ENCODE peak calls at places on chromosome 3, in nine cellular contexts. N, Z, R, F, E, B, P, K and U are unnamed samples.

GRCh38 chr3:42012935-42013651 is 51.2 kb upstream of the ULK4 start:
- DNase-seq in K (peak), Z (peak), F (peak), E (peak), R (peak), N (peak), B (peak), P (peak), U (peak)

GRCh38 chr3:129651316-129652202 is 45.1 kb upstream of the PLXND1 start:
- DNase-seq in P (no peak), B (no peak), Z (no peak), F (peak), K (no peak), R (no peak), E (no peak), N (peak), U (peak)

GRCh38 chr3:51137715-51138114 is 247.4 kb upstream of the MANF start:
- DNase-seq in P (no peak), E (no peak), B (no peak), R (no peak), Z (no peak), F (no peak), N (no peak), K (no peak), U (no peak)

GRCh38 chr3:127690823-127691452 is 18.2 kb downstream of the ABTB1 start:
- DNase-seq in R (no peak), E (peak), F (peak), N (peak), P (peak), B (no peak), Z (no peak), K (no peak), U (peak)

GRCh38 chr3:169911272-169911671 is at the start of gene SAMD7:
- DNase-seq in R (no peak), Z (no peak), E (no peak), B (no peak), F (no peak), N (no peak), K (no peak), P (no peak), U (no peak)

GRCh38 chr3:193510154-193510553 is 44.5 kb downstream of the ATP13A4 start:
- DNase-seq in R (no peak), B (no peak), N (no peak), E (no peak), K (no peak), Z (no peak), P (no peak), F (no peak), U (no peak)

GRCh38 chr3:107421170-107421792 is 44.0 kb downstream of the CCDC54 start:
- DNase-seq in B (no peak), R (no peak), P (peak), N (peak), F (peak), Z (no peak), K (no peak), E (peak), U (peak)

GRCh38 chr3:176431073-176431472 is 766.2 kb downstream of the TBL1XR1 start:
- DNase-seq in R (no peak), P (no peak), F (no peak), K (no peak), B (no peak), E (no peak), N (no peak), Z (no peak), U (no peak)

GRCh38 chr3:52017467-52018065 is 21.9 kb upstream of the RPL29 start:
- DNase-seq in Z (no peak), R (no peak), N (no peak), P (no peak), B (no peak), K (no peak), F (no peak), E (no peak), U (no peak)

GRCh38 chr3:171092467-171092911 is 66.0 kb upstream of the SLC2A2 start:
- DNase-seq in K (no peak), N (no peak), E (no peak), R (no peak), Z (no peak), B (no peak), F (peak), P (no peak), U (no peak)

GRCh38 chr3:66489577-66489976 is 11.2 kb downstream of the LRIG1 start:
- DNase-seq in N (no peak), K (no peak), P (no peak), E (no peak), F (no peak), B (no peak), Z (no peak), R (no peak), U (no peak)

GRCh38 chr3:68129065-68129464 is 474.7 kb upstream of the SUCLG2 start:
- DNase-seq in E (no peak), B (no peak), F (no peak), P (no peak), R (no peak), K (no peak), N (no peak), Z (no peak), U (no peak)

GRCh38 chr3:193946945-193947344 is 189.0 kb upstream of the HES1 start:
- DNase-seq in E (no peak), Z (no peak), B (no peak), P (no peak), R (no peak), N (no peak), F (no peak), K (no peak), U (no peak)

GRCh38 chr3:194931366-194931765 is 245.7 kb downstream of the FAM43A start:
- DNase-seq in P (no peak), N (no peak), B (no peak), F (no peak), Z (no peak), E (no peak), K (no peak), R (no peak), U (no peak)

GRCh38 chr3:100264242-100264641 is 3.5 kb downstream of the TBC1D23 start:
- DNase-seq in R (no peak), B (no peak), E (no peak), P (no peak), F (no peak), N (no peak), Z (no peak), K (no peak), U (no peak)

GRCh38 chr3:108818404-108818803 is 4.2 kb upstream of the TRAT1 start:
- DNase-seq in Z (no peak), K (no peak), E (peak), N (peak), R (peak), B (no peak), F (no peak), P (peak), U (peak)

GRCh38 chr3:40109641-40110490 is 199.6 kb upstream of the EIF1B start:
- DNase-seq in B (no peak), P (peak), E (no peak), F (no peak), K (no peak), Z (no peak), R (no peak), N (no peak), U (no peak)

GRCh38 chr3:131541288-131541687 is 38.5 kb upstream of the MRPL3 start:
- DNase-seq in K (no peak), Z (no peak), E (no peak), F (no peak), B (no peak), R (no peak), P (no peak), N (no peak), U (no peak)

GRCh38 chr3:178036745-178037144 is 499.5 kb upstream of the KCNMB2 start:
- DNase-seq in F (no peak), R (no peak), P (no peak), E (no peak), Z (no peak), N (no peak), B (no peak), K (no peak), U (no peak)

GRCh38 chr3:77467702-77468407 is 428.0 kb downstream of the ROBO2 start:
- DNase-seq in Z (no peak), E (peak), N (no peak), P (peak), B (peak), R (no peak), K (peak), F (no peak), U (no peak)

GRCh38 chr3:52236424-52236886 is 2.5 kb downstream of the TWF2 start:
- DNase-seq in N (no peak), F (no peak), K (peak), B (no peak), E (no peak), P (no peak), R (no peak), Z (no peak), U (no peak)

GRCh38 chr3:126179825-126180476 is 435 bp downstream of the ALDH1L1 start:
- DNase-seq in F (peak), N (no peak), P (peak), B (peak), E (peak), Z (no peak), K (no peak), R (no peak), U (no peak)

GRCh38 chr3:69160525-69160924 is 38.1 kb upstream of the LMOD3 start:
- DNase-seq in K (no peak), B (no peak), R (no peak), E (no peak), Z (no peak), F (no peak), N (no peak), P (no peak), U (no peak)

GRCh38 chr3:23161896-23162570 is 41.1 kb upstream of the UBE2E2 start:
- DNase-seq in R (no peak), P (no peak), F (peak), K (no peak), B (no peak), Z (no peak), E (no peak), N (no peak), U (no peak)

GRCh38 chr3:100499651-100500050 is 7.2 kb downstream of the TMEM45A start:
- DNase-seq in F (no peak), K (no peak), P (no peak), N (no peak), B (no peak), E (no peak), Z (no peak), R (no peak), U (no peak)

GRCh38 chr3:101070260-101071121 is 77.3 kb upstream of the ABI3BP start:
- DNase-seq in R (peak), P (peak), B (peak), N (peak), F (no peak), Z (no peak), E (peak), K (peak), U (peak)

GRCh38 chr3:174232658-174233429 is 626.3 kb upstream of the NAALADL2 start:
- DNase-seq in B (no peak), F (no peak), P (no peak), Z (no peak), E (no peak), R (no peak), K (no peak), N (no peak), U (no peak)

GRCh38 chr3:164465172-164465571 is 613.1 kb downstream of the SI start:
- DNase-seq in R (no peak), F (no peak), E (no peak), Z (no peak), P (no peak), K (no peak), N (peak), B (no peak), U (no peak)

GRCh38 chr3:106380232-106380631 is 511.4 kb upstream of the CBLB start:
- DNase-seq in P (no peak), Z (no peak), N (no peak), B (no peak), F (no peak), R (no peak), K (no peak), E (no peak), U (no peak)

GRCh38 chr3:173932624-173933023 is 535.1 kb downstream of the NLGN1 start:
- DNase-seq in F (peak), Z (no peak), N (no peak), K (no peak), E (no peak), P (no peak), R (no peak), B (no peak), U (no peak)

GRCh38 chr3:30141178-30141581 is 465.2 kb upstream of the TGFBR2 start:
- DNase-seq in Z (no peak), K (no peak), B (no peak), R (no peak), N (no peak), P (no peak), F (no peak), E (no peak), U (no peak)

GRCh38 chr3:60017631-60018030 is 967.8 kb upstream of the CFAP20DC start:
- DNase-seq in N (no peak), K (no peak), E (no peak), B (no peak), P (no peak), F (peak), R (peak), Z (no peak), U (no peak)

GRCh38 chr3:156341831-156342416 is 213.0 kb downstream of the SSR3 start:
- DNase-seq in P (no peak), Z (no peak), R (no peak), K (no peak), F (no peak), E (no peak), B (no peak), N (no peak), U (no peak)
- TF ChIP-seq CTCF in P (no peak), Z (no peak), R (no peak), K (no peak), F (no peak), E (no peak), B (no peak), N (no peak), U (no peak)

DNA sequence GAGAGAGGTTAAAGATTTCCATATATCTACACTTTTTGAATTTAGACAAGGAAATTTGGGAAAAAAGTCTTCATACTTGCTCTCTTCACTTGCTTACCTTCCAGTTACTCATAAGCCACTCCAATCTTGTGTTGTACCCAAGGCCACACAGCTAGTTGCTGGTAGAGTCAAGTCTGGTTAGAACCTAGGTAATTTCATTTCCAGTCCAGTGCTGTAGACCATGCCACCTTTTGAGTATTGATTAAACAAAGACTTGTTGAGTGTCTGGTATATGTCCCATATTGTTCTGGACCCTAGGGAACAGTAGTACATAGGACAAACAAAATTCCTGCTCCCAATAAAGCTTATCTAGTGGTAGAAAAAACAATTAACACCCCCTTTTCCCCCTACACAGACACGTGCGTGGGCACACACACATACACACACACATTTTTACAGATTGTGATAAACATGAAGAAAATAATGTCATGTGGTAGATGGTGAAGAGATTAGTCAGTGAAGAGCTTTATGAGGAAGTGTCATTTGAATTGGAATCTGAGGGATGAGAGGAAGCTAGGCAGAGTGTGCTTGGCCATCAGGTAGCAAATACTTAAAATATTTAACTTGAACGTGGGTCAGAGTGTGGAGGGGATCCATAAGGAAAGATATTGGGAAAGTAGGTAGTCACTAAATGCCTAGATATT is 2.1 kb downstream of the CMC1 start:
- DNase-seq in K (no peak), B (no peak), R (no peak), N (no peak), Z (no peak), E (no peak), P (no peak), F (no peak), U (no peak)
- H3K27ac ChIP-seq in K (no peak), B (no peak), R (no peak), N (no peak), Z (no peak), E (no peak), P (no peak), F (no peak), U (no peak)

DNA sequence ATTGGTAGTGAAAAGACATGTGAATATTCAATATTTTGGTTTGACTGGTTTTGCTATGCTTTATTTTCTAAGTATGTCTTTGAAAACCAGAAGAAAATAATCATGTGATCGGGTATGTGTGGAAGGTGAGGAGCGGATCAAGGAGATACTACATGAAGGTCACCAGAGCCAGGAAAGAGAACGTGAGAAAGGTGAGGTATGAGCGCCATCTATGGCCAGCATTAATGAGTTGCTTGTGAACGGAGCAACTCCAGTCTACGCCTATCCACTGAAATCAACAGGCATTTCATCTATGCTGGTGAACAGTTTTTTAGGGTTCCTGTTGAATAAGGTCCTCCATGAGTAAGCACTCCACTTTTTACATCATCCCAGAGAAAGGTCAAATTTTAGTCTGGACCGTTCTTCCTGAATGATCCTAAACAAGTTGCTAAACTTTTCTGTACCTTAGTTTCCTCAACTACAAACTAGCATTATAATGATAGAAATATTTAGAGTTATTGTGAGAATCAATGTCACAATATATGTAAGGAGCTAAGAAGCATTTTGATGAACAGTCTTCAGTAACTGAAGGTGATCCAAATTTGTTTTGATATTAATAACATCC is 1435.2 kb upstream of the CADM2 start:
- DNase-seq in E (peak), Z (no peak), N (peak), K (no peak), R (no peak), F (peak), B (no peak), P (peak), U (peak)
- TF ChIP-seq CTCF in E (peak), Z (no peak), N (peak), K (peak), R (no peak), F (no peak), B (no peak), P (peak), U (peak)

DNA sequence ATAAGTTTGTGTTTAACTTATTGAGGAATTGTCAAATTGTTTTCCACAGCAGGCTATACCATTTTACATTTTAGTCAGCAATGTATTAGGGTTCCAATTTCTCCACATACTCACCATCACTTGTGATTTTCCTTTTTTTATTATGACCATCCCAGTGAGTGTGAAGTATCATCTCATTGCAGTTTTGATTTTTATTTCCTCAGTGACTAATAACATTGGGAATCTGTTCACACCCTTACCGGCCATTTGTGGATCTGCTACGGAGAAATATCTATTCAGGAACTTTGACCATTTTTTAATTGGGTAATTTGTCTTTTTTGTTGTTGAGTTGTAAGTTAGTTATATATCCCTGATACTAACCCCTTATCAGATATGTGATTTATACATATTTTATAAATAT is 54.8 kb upstream of the LMCD1 start:
- DNase-seq in P (no peak), B (no peak), Z (no peak), N (peak), R (no peak), K (no peak), E (no peak), F (no peak), U (no peak)
- H3K27ac ChIP-seq in P (no peak), B (no peak), Z (no peak), N (peak), R (no peak), K (no peak), E (no peak), F (no peak), U (no peak)

GRCh38 chr3:188234172-188234571 is 80.2 kb downstream of the LPP start:
- DNase-seq in N (no peak), R (no peak), B (no peak), K (no peak), E (no peak), F (no peak), Z (no peak), P (no peak), U (no peak)
- TF ChIP-seq CTCF in N (no peak), R (no peak), B (no peak), K (no peak), E (no peak), F (no peak), Z (no peak), P (no peak), U (no peak)

DNA sequence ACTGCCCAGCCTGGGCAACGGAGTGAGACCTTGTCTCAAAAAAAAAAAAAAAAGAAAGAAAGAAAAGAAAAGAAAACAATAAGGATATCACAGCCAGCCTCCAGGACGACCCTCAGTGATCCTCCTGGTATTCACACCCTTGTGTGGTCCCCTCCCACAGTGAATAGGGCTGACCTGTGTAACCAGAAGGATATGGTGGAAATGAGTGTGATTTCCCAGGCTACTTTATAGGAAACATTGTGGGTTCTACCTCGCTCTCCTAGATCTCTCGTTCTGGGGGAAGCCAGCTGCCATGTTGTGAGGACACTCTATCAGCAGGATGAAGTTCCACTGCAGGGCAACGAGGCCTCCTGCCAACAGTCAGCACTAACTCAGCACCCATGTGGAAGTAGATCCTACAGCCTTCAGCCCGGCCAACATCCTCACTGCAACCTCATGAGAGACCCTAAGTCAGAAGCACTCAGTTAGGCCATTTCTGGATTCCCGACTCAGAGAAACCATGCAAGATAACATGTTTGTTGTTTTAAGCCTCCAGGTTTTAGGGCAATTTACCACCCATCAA is 11.1 kb downstream of the RFTN1 start:
- DNase-seq in N (no peak), K (no peak), R (no peak), P (no peak), B (no peak), F (no peak), E (no peak), Z (no peak), U (no peak)
- H3K27ac ChIP-seq in N (no peak), K (no peak), R (no peak), P (no peak), B (no peak), F (no peak), E (no peak), Z (no peak), U (no peak)

GRCh38 chr3:141278196-141279073 is 46.8 kb downstream of the PXYLP1 start:
- DNase-seq in N (no peak), R (no peak), P (no peak), B (peak), F (peak), K (no peak), E (peak), Z (no peak), U (no peak)

GRCh38 chr3:141280086-141280485 is 48.5 kb downstream of the PXYLP1 start:
- DNase-seq in F (no peak), N (no peak), B (no peak), K (no peak), Z (no peak), P (no peak), E (no peak), R (no peak), U (no peak)

GRCh38 chr3:141280690-141281089 is 49.1 kb downstream of the PXYLP1 start:
- DNase-seq in P (no peak), F (no peak), R (no peak), E (no peak), Z (no peak), K (peak), N (no peak), B (no peak), U (no peak)

GRCh38 chr3:141277451-141277850 is 45.8 kb downstream of the PXYLP1 start:
- DNase-seq in E (no peak), F (no peak), B (no peak), K (no peak), Z (no peak), N (no peak), R (no peak), P (no peak), U (no peak)

GRCh38 chr3:141279074-141279945 is 47.7 kb downstream of the PXYLP1 start:
- DNase-seq in P (peak), R (no peak), B (no peak), K (no peak), Z (no peak), F (peak), E (no peak), N (peak), U (no peak)
- TF ChIP-seq CTCF in P (peak), R (peak), B (peak), K (peak), Z (peak), F (peak), E (peak), N (peak), U (peak)